ENCODE peak calls at places on chromosomes 12 and 14, in seven cellular contexts. One of them, this sample, is unnamed.
A peak's percentile ranks its signal among the peaks of the same experiment; 100 is the strongest.

GRCh38 chr12:14418526-14418925 is 53.0 kb downstream of the ATF7IP start:
- DNase-seq in transverse colon: no peak
- DNase-seq in coronary artery: no peak
- DNase-seq in thoracic aorta: no peak
- DNase-seq in H1: no peak
- DNase-seq in lower leg skin: no peak
- DNase-seq in astrocyte: peak; percentile 29
- DNase-seq in this sample: peak; percentile 55

GRCh38 chr12:5438671-5439200 is 6.8 kb downstream of the NTF3 start:
- DNase-seq in transverse colon: no peak
- DNase-seq in coronary artery: no peak
- DNase-seq in thoracic aorta: no peak
- DNase-seq in H1: no peak
- DNase-seq in lower leg skin: no peak
- DNase-seq in astrocyte: peak; percentile 68
- DNase-seq in this sample: no peak

GRCh38 chr12:28172434-28173030 is 17.7 kb upstream of the CCDC91 start:
- DNase-seq in transverse colon: peak; percentile 25
- DNase-seq in coronary artery: no peak
- DNase-seq in thoracic aorta: no peak
- DNase-seq in H1: no peak
- DNase-seq in lower leg skin: no peak
- DNase-seq in astrocyte: peak; percentile 47
- DNase-seq in this sample: peak; percentile 80

GRCh38 chr14:99564256-99564902 is 39.6 kb downstream of the CCDC85C start:
- DNase-seq in transverse colon: no peak
- DNase-seq in coronary artery: no peak
- DNase-seq in thoracic aorta: no peak
- DNase-seq in H1: no peak
- DNase-seq in lower leg skin: no peak
- DNase-seq in astrocyte: peak; percentile 72
- DNase-seq in this sample: no peak

GRCh38 chr12:75656650-75657049 is 145.2 kb upstream of the KRR1 start:
- DNase-seq in transverse colon: no peak
- DNase-seq in coronary artery: no peak
- DNase-seq in thoracic aorta: no peak
- DNase-seq in H1: no peak
- DNase-seq in lower leg skin: no peak
- DNase-seq in astrocyte: peak; percentile 83
- DNase-seq in this sample: peak; percentile 99

GRCh38 chr14:58785741-58786140 is 148.0 kb downstream of the DACT1 start:
- DNase-seq in transverse colon: no peak
- DNase-seq in coronary artery: no peak
- DNase-seq in thoracic aorta: no peak
- DNase-seq in H1: no peak
- DNase-seq in lower leg skin: no peak
- DNase-seq in astrocyte: no peak
- DNase-seq in this sample: no peak

GRCh38 chr14:32457213-32457920 is 128.3 kb downstream of the AKAP6 start:
- DNase-seq in transverse colon: peak; percentile 21
- DNase-seq in coronary artery: no peak
- DNase-seq in thoracic aorta: no peak
- DNase-seq in H1: no peak
- DNase-seq in lower leg skin: no peak
- DNase-seq in astrocyte: peak; percentile 42
- DNase-seq in this sample: no peak

GRCh38 chr14:50577983-50578382 is 18.0 kb downstream of the ATL1 start:
- DNase-seq in transverse colon: no peak
- DNase-seq in coronary artery: no peak
- DNase-seq in thoracic aorta: no peak
- DNase-seq in H1: no peak
- DNase-seq in lower leg skin: no peak
- DNase-seq in astrocyte: no peak
- DNase-seq in this sample: no peak

GRCh38 chr12:132600048-132601032 is 10.0 kb downstream of the LRCOL1 start:
- DNase-seq in transverse colon: peak; percentile 71
- DNase-seq in coronary artery: no peak
- DNase-seq in thoracic aorta: no peak
- DNase-seq in H1: peak; percentile 81
- DNase-seq in lower leg skin: no peak
- DNase-seq in astrocyte: peak; percentile 44
- DNase-seq in this sample: peak; percentile 30

GRCh38 chr12:15732341-15733061 is 56.7 kb downstream of the EPS8 start:
- DNase-seq in transverse colon: no peak
- DNase-seq in coronary artery: no peak
- DNase-seq in thoracic aorta: no peak
- DNase-seq in H1: no peak
- DNase-seq in lower leg skin: no peak
- DNase-seq in astrocyte: peak; percentile 77
- DNase-seq in this sample: no peak

GRCh38 chr12:25449007-25449406 is 104.1 kb downstream of the LMNTD1 start:
- DNase-seq in transverse colon: no peak
- DNase-seq in coronary artery: no peak
- DNase-seq in thoracic aorta: no peak
- DNase-seq in H1: no peak
- DNase-seq in lower leg skin: no peak
- DNase-seq in astrocyte: no peak
- DNase-seq in this sample: no peak

GRCh38 chr14:52179151-52179790 is 88.2 kb upstream of the PTGDR start:
- DNase-seq in transverse colon: no peak
- DNase-seq in coronary artery: no peak
- DNase-seq in thoracic aorta: no peak
- DNase-seq in H1: no peak
- DNase-seq in lower leg skin: no peak
- DNase-seq in astrocyte: no peak
- DNase-seq in this sample: no peak

GRCh38 chr14:85579957-85580356 is 50.0 kb downstream of the FLRT2 start:
- DNase-seq in transverse colon: no peak
- DNase-seq in coronary artery: no peak
- DNase-seq in thoracic aorta: no peak
- DNase-seq in H1: no peak
- DNase-seq in lower leg skin: no peak
- DNase-seq in astrocyte: peak; percentile 45
- DNase-seq in this sample: no peak

GRCh38 chr14:99791476-99792283 is 1.5 kb upstream of the EML1 start:
- DNase-seq in transverse colon: no peak
- DNase-seq in coronary artery: peak; percentile 72
- DNase-seq in thoracic aorta: no peak
- DNase-seq in H1: no peak
- DNase-seq in lower leg skin: peak; percentile 75
- DNase-seq in astrocyte: no peak
- DNase-seq in this sample: no peak

GRCh38 chr12:116765271-116765670 is 27.2 kb downstream of the RNFT2 start:
- DNase-seq in transverse colon: no peak
- DNase-seq in coronary artery: peak; percentile 4
- DNase-seq in thoracic aorta: no peak
- DNase-seq in H1: no peak
- DNase-seq in lower leg skin: no peak
- DNase-seq in astrocyte: peak; percentile 23
- DNase-seq in this sample: no peak

GRCh38 chr12:120257041-120257821 is 8.3 kb downstream of the PXN start:
- DNase-seq in transverse colon: no peak
- DNase-seq in coronary artery: no peak
- DNase-seq in thoracic aorta: no peak
- DNase-seq in H1: no peak
- DNase-seq in lower leg skin: no peak
- DNase-seq in astrocyte: peak; percentile 92
- DNase-seq in this sample: peak; percentile 80

GRCh38 chr14:61334197-61334701 is 12.9 kb downstream of the PRKCH start:
- DNase-seq in transverse colon: no peak
- DNase-seq in coronary artery: no peak
- DNase-seq in thoracic aorta: no peak
- DNase-seq in H1: no peak
- DNase-seq in lower leg skin: no peak
- DNase-seq in astrocyte: no peak
- DNase-seq in this sample: no peak

GRCh38 chr14:102182901-102183619 is 43.4 kb downstream of the WDR20 start:
- DNase-seq in transverse colon: no peak
- DNase-seq in coronary artery: no peak
- DNase-seq in thoracic aorta: no peak
- DNase-seq in H1: no peak
- DNase-seq in lower leg skin: no peak
- DNase-seq in astrocyte: peak; percentile 79
- DNase-seq in this sample: no peak
- H3K4me3 ChIP-seq in transverse colon: no peak overlapping the region
- H3K4me3 ChIP-seq in coronary artery: no peak overlapping the region
- H3K4me3 ChIP-seq in thoracic aorta: no peak overlapping the region
- H3K4me3 ChIP-seq in H1: no peak overlapping the region
- H3K4me3 ChIP-seq in lower leg skin: no peak overlapping the region
- H3K4me3 ChIP-seq in astrocyte: no peak overlapping the region
- H3K4me3 ChIP-seq in this sample: no peak overlapping the region

DNA sequence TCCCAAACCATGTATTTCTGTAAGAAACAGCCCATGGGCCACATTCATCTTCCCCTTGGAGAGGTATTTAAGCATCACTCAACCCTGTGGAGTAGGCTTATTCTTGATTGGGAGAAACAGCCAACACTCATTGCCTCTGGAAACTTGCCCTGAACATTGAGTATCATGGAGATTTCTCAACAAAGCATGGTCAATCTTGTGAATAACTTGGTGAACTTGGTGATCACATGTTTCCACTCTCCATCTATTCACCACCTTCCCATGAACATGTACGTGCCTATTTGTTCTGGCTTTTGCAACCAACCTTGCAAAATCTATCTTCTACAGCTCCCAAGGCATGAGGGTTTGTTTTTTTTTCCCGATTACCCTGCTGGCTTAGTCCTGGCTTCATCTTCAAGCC is 163.2 kb downstream of the PAH start:
- DNase-seq in transverse colon: no peak
- DNase-seq in coronary artery: no peak
- DNase-seq in thoracic aorta: no peak
- DNase-seq in H1: no peak
- DNase-seq in lower leg skin: no peak
- DNase-seq in astrocyte: no peak
- DNase-seq in this sample: no peak
- H3K4me3 ChIP-seq in transverse colon: no peak overlapping the region
- H3K4me3 ChIP-seq in coronary artery: no peak overlapping the region
- H3K4me3 ChIP-seq in thoracic aorta: no peak overlapping the region
- H3K4me3 ChIP-seq in H1: no peak overlapping the region
- H3K4me3 ChIP-seq in lower leg skin: no peak overlapping the region
- H3K4me3 ChIP-seq in astrocyte: no peak overlapping the region
- H3K4me3 ChIP-seq in this sample: no peak overlapping the region

GRCh38 chr14:29603721-29604120 is 323.9 kb downstream of the PRKD1 start:
- DNase-seq in transverse colon: no peak
- DNase-seq in coronary artery: no peak
- DNase-seq in thoracic aorta: no peak
- DNase-seq in H1: no peak
- DNase-seq in lower leg skin: no peak
- DNase-seq in astrocyte: no peak
- DNase-seq in this sample: no peak
- H3K4me3 ChIP-seq in transverse colon: no peak overlapping the region
- H3K4me3 ChIP-seq in coronary artery: no peak overlapping the region
- H3K4me3 ChIP-seq in thoracic aorta: no peak overlapping the region
- H3K4me3 ChIP-seq in H1: no peak overlapping the region
- H3K4me3 ChIP-seq in lower leg skin: no peak overlapping the region
- H3K4me3 ChIP-seq in astrocyte: no peak overlapping the region
- H3K4me3 ChIP-seq in this sample: no peak overlapping the region

DNA sequence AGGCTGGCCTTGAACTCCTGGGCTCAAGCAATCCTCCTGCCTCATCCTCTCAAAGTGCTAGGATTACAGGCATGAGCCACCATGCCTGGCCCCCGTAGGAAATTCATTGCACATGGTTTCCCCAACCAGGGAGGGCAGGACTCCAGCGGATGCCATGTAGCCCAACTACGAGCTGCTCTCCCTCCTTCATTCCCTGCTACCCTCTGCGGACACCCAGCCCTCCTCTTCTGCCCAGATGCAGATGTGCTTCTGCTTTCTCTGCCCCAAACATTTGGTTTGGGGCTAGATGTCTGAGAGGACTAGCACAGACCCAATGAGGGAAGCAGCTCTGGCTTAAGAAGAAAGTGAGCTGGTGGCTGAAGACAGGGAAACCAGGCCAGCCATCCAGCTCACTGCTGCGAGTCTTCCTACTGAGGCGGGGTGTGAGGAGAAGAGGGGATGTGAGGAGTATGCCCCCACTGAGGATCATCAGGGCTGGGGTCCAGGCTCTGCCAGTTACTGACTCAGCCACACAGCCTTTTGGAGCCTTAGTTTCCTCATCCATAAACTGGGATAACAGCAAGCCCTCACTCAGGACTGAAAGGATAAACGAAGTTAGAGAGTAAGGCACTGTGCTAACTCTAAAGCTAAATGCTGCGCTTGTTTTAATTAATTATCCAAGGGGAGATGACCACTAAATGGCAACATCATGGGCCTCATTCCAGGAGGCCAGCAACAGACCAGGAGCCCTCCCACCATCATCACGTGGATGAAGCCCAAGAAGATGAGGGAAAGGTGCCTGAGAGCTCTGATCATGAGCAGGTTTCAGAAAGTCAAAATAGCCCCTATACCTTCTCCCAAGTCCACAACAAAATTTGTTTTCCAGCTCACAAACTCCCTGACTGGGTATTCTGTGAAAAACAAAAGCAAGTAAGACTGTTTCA is 10.9 kb downstream of the CTDSP2 start:
- DNase-seq in transverse colon: no peak
- DNase-seq in coronary artery: no peak
- DNase-seq in thoracic aorta: no peak
- DNase-seq in H1: no peak
- DNase-seq in lower leg skin: no peak
- DNase-seq in astrocyte: no peak
- DNase-seq in this sample: no peak
- H3K4me3 ChIP-seq in transverse colon: no peak overlapping the region
- H3K4me3 ChIP-seq in coronary artery: peak overlapping the region; percentile 63
- H3K4me3 ChIP-seq in thoracic aorta: peak overlapping the region; percentile 98
- H3K4me3 ChIP-seq in H1: no peak overlapping the region
- H3K4me3 ChIP-seq in lower leg skin: no peak overlapping the region
- H3K4me3 ChIP-seq in astrocyte: no peak overlapping the region
- H3K4me3 ChIP-seq in this sample: no peak overlapping the region

GRCh38 chr12:79934309-79935020 is 432 bp downstream of the PPP1R12A start:
- DNase-seq in transverse colon: no peak
- DNase-seq in coronary artery: peak; percentile 84
- DNase-seq in thoracic aorta: no peak
- DNase-seq in H1: peak; percentile 79
- DNase-seq in lower leg skin: peak; percentile 93
- DNase-seq in astrocyte: peak; percentile 29
- DNase-seq in this sample: peak; percentile 13
- H3K4me3 ChIP-seq in transverse colon: peak overlapping the region; percentile 88
- H3K4me3 ChIP-seq in coronary artery: peak overlapping the region; percentile 98
- H3K4me3 ChIP-seq in thoracic aorta: peak overlapping the region; percentile 99
- H3K4me3 ChIP-seq in H1: peak overlapping the region; percentile 88
- H3K4me3 ChIP-seq in lower leg skin: peak overlapping the region; percentile 76
- H3K4me3 ChIP-seq in astrocyte: peak overlapping the region; percentile 99
- H3K4me3 ChIP-seq in this sample: peak overlapping the region; percentile 86

GRCh38 chr14:73750161-73750901 is 36.1 kb upstream of the PNMA1 start:
- DNase-seq in transverse colon: no peak
- DNase-seq in coronary artery: peak; percentile 47
- DNase-seq in thoracic aorta: no peak
- DNase-seq in H1: no peak
- DNase-seq in lower leg skin: no peak
- DNase-seq in astrocyte: no peak
- DNase-seq in this sample: no peak
- H3K4me3 ChIP-seq in transverse colon: no peak overlapping the region
- H3K4me3 ChIP-seq in coronary artery: no peak overlapping the region
- H3K4me3 ChIP-seq in thoracic aorta: no peak overlapping the region
- H3K4me3 ChIP-seq in H1: no peak overlapping the region
- H3K4me3 ChIP-seq in lower leg skin: no peak overlapping the region
- H3K4me3 ChIP-seq in astrocyte: no peak overlapping the region
- H3K4me3 ChIP-seq in this sample: no peak overlapping the region